ENCODE peak calls at places on chromosomes 7 and 10, in five cellular contexts. One of them, this sample, is unnamed.

GRCh38 chr7:157428554-157428945 is 91.7 kb downstream of the DNAJB6 start:
- DNase-seq in bronchial epithelial cell: no peak
- DNase-seq in HFF-Myc: no peak
- DNase-seq in lower leg skin: no peak
- DNase-seq in GM13977: no peak
- DNase-seq in this sample: no peak

GRCh38 chr7:55524558-55525310 is 47.6 kb downstream of the VOPP1 start:
- DNase-seq in HFF-Myc: no peak
- DNase-seq in GM13977: no peak
- DNase-seq in bronchial epithelial cell: no peak
- DNase-seq in lower leg skin: no peak
- DNase-seq in this sample: no peak

GRCh38 chr7:15889501-15889900 is 203.0 kb upstream of the MEOX2 start:
- DNase-seq in bronchial epithelial cell: peak
- DNase-seq in HFF-Myc: peak
- DNase-seq in lower leg skin: no peak
- DNase-seq in GM13977: no peak
- DNase-seq in this sample: no peak

GRCh38 chr7:37081436-37081835 is 357.1 kb upstream of the AOAH start:
- DNase-seq in bronchial epithelial cell: peak
- DNase-seq in GM13977: no peak
- DNase-seq in HFF-Myc: no peak
- DNase-seq in lower leg skin: no peak
- DNase-seq in this sample: no peak

GRCh38 chr10:510415-510881 is 179.0 kb downstream of the DIP2C start:
- DNase-seq in lower leg skin: no peak
- DNase-seq in GM13977: no peak
- DNase-seq in HFF-Myc: no peak
- DNase-seq in bronchial epithelial cell: peak
- DNase-seq in this sample: no peak

GRCh38 chr7:80153446-80153845 is 18.8 kb downstream of the GNAI1 start:
- DNase-seq in HFF-Myc: no peak
- DNase-seq in lower leg skin: no peak
- DNase-seq in bronchial epithelial cell: no peak
- DNase-seq in GM13977: no peak
- DNase-seq in this sample: no peak

GRCh38 chr10:44936314-44936975 is 23.2 kb upstream of the RASSF4 start:
- DNase-seq in GM13977: no peak
- DNase-seq in lower leg skin: peak
- DNase-seq in bronchial epithelial cell: no peak
- DNase-seq in HFF-Myc: no peak
- DNase-seq in this sample: no peak

GRCh38 chr7:117212969-117213877 is 109.6 kb downstream of the WNT2 start:
- DNase-seq in lower leg skin: no peak
- DNase-seq in HFF-Myc: peak
- DNase-seq in GM13977: peak
- DNase-seq in bronchial epithelial cell: peak
- DNase-seq in this sample: peak

GRCh38 chr7:144063710-144064109 is 5.9 kb upstream of the OR2A25 start:
- DNase-seq in lower leg skin: no peak
- DNase-seq in bronchial epithelial cell: no peak
- DNase-seq in HFF-Myc: no peak
- DNase-seq in GM13977: no peak
- DNase-seq in this sample: peak

GRCh38 chr7:45687721-45688120 is 113.6 kb downstream of the ADCY1 start:
- DNase-seq in bronchial epithelial cell: peak
- DNase-seq in lower leg skin: peak
- DNase-seq in GM13977: no peak
- DNase-seq in HFF-Myc: no peak
- DNase-seq in this sample: no peak

GRCh38 chr10:35600193-35600592 is 4.9 kb upstream of the GJD4 start:
- DNase-seq in bronchial epithelial cell: no peak
- DNase-seq in lower leg skin: no peak
- DNase-seq in GM13977: no peak
- DNase-seq in HFF-Myc: no peak
- DNase-seq in this sample: no peak

GRCh38 chr10:125700355-125700911 is 17.5 kb upstream of the TEX36 start:
- DNase-seq in lower leg skin: no peak
- DNase-seq in HFF-Myc: no peak
- DNase-seq in bronchial epithelial cell: peak
- DNase-seq in GM13977: no peak
- DNase-seq in this sample: no peak

GRCh38 chr7:140327261-140327661 is 71.1 kb downstream of the SLC37A3 start:
- DNase-seq in HFF-Myc: no peak
- DNase-seq in bronchial epithelial cell: no peak
- DNase-seq in GM13977: no peak
- DNase-seq in lower leg skin: no peak
- DNase-seq in this sample: no peak

GRCh38 chr7:21193895-21194294 is 234.0 kb upstream of the SP4 start:
- DNase-seq in bronchial epithelial cell: no peak
- DNase-seq in HFF-Myc: no peak
- DNase-seq in lower leg skin: no peak
- DNase-seq in GM13977: no peak
- DNase-seq in this sample: no peak

GRCh38 chr7:129843982-129844840 is 108.5 kb downstream of the UBE2H start:
- DNase-seq in bronchial epithelial cell: no peak
- DNase-seq in lower leg skin: no peak
- DNase-seq in HFF-Myc: no peak
- DNase-seq in GM13977: no peak
- DNase-seq in this sample: no peak

GRCh38 chr10:124657806-124658205 is 86.4 kb downstream of the FAM53B start:
- DNase-seq in HFF-Myc: no peak
- DNase-seq in GM13977: no peak
- DNase-seq in lower leg skin: no peak
- DNase-seq in bronchial epithelial cell: no peak
- DNase-seq in this sample: no peak

GRCh38 chr10:69438531-69439349 is 12.5 kb upstream of the TSPAN15 start:
- DNase-seq in lower leg skin: peak
- DNase-seq in GM13977: no peak
- DNase-seq in HFF-Myc: no peak
- DNase-seq in bronchial epithelial cell: peak
- DNase-seq in this sample: no peak

GRCh38 chr10:126538439-126539140 is 131.9 kb downstream of the C10orf90 start:
- DNase-seq in lower leg skin: no peak
- DNase-seq in HFF-Myc: no peak
- DNase-seq in bronchial epithelial cell: peak
- DNase-seq in GM13977: no peak
- DNase-seq in this sample: no peak

GRCh38 chr10:108203905-108204527 is 1039.5 kb upstream of the SORCS1 start:
- DNase-seq in HFF-Myc: no peak
- DNase-seq in bronchial epithelial cell: no peak
- DNase-seq in lower leg skin: no peak
- DNase-seq in GM13977: no peak
- DNase-seq in this sample: no peak

GRCh38 chr7:83162402-83163256 is at the start of gene PCLO:
- DNase-seq in GM13977: peak
- DNase-seq in bronchial epithelial cell: peak
- DNase-seq in lower leg skin: peak
- DNase-seq in HFF-Myc: no peak
- DNase-seq in this sample: peak

GRCh38 chr10:100509241-100509640 is 10.4 kb downstream of the SEC31B start:
- DNase-seq in HFF-Myc: no peak
- DNase-seq in bronchial epithelial cell: no peak
- DNase-seq in lower leg skin: no peak
- DNase-seq in GM13977: no peak
- DNase-seq in this sample: no peak

GRCh38 chr10:91409069-91409868 is 875 bp upstream of the HECTD2 start:
- DNase-seq in lower leg skin: peak
- DNase-seq in HFF-Myc: no peak
- DNase-seq in GM13977: peak
- DNase-seq in bronchial epithelial cell: peak
- DNase-seq in this sample: peak

GRCh38 chr7:114921636-114922150 is at the start of gene MDFIC:
- DNase-seq in lower leg skin: no peak
- DNase-seq in bronchial epithelial cell: no peak
- DNase-seq in HFF-Myc: no peak
- DNase-seq in GM13977: no peak
- DNase-seq in this sample: no peak

GRCh38 chr7:3691478-3692151 is 390.6 kb downstream of the SDK1 start:
- DNase-seq in GM13977: no peak
- DNase-seq in lower leg skin: no peak
- DNase-seq in bronchial epithelial cell: no peak
- DNase-seq in HFF-Myc: no peak
- DNase-seq in this sample: no peak

GRCh38 chr7:65216469-65216868 is 157.2 kb upstream of the ZNF92 start:
- DNase-seq in HFF-Myc: peak
- DNase-seq in lower leg skin: no peak
- DNase-seq in bronchial epithelial cell: peak
- DNase-seq in GM13977: peak
- DNase-seq in this sample: peak

GRCh38 chr7:50595538-50596102 is 30.4 kb upstream of the DDC start:
- DNase-seq in lower leg skin: no peak
- DNase-seq in bronchial epithelial cell: peak
- DNase-seq in GM13977: no peak
- DNase-seq in HFF-Myc: peak
- DNase-seq in this sample: no peak

GRCh38 chr10:38146579-38147333 is 52.6 kb downstream of the ZNF37A start:
- DNase-seq in bronchial epithelial cell: no peak
- DNase-seq in HFF-Myc: no peak
- DNase-seq in GM13977: no peak
- DNase-seq in lower leg skin: no peak
- DNase-seq in this sample: no peak

GRCh38 chr10:33476757-33477273 is 142.3 kb upstream of the NRP1 start:
- DNase-seq in HFF-Myc: no peak
- DNase-seq in GM13977: no peak
- DNase-seq in bronchial epithelial cell: no peak
- DNase-seq in lower leg skin: no peak
- DNase-seq in this sample: no peak

GRCh38 chr7:46156835-46157234 is 235.8 kb upstream of the IGFBP3 start:
- DNase-seq in lower leg skin: no peak
- DNase-seq in GM13977: no peak
- DNase-seq in bronchial epithelial cell: no peak
- DNase-seq in HFF-Myc: no peak
- DNase-seq in this sample: no peak

GRCh38 chr10:123781324-123781900 is 110.2 kb downstream of the CPXM2 start:
- DNase-seq in bronchial epithelial cell: no peak
- DNase-seq in HFF-Myc: no peak
- DNase-seq in GM13977: no peak
- DNase-seq in lower leg skin: peak
- DNase-seq in this sample: no peak

GRCh38 chr10:44253769-44254462 is 131.0 kb downstream of the CXCL12 start:
- DNase-seq in lower leg skin: no peak
- DNase-seq in bronchial epithelial cell: peak
- DNase-seq in HFF-Myc: peak
- DNase-seq in GM13977: no peak
- DNase-seq in this sample: no peak

GRCh38 chr7:105285118-105285874 is 103.4 kb downstream of the SRPK2 start:
- DNase-seq in lower leg skin: no peak
- DNase-seq in HFF-Myc: no peak
- DNase-seq in GM13977: no peak
- DNase-seq in bronchial epithelial cell: no peak
- DNase-seq in this sample: no peak

GRCh38 chr10:59177862-59178235 is 1.4 kb downstream of the PHYHIPL start:
- DNase-seq in lower leg skin: no peak
- DNase-seq in GM13977: no peak
- DNase-seq in HFF-Myc: no peak
- DNase-seq in bronchial epithelial cell: no peak
- DNase-seq in this sample: no peak

GRCh38 chr10:114654829-114655575 is 3.1 kb downstream of the ABLIM1 start:
- DNase-seq in bronchial epithelial cell: peak
- DNase-seq in GM13977: no peak
- DNase-seq in lower leg skin: no peak
- DNase-seq in HFF-Myc: no peak
- DNase-seq in this sample: no peak

DNA sequence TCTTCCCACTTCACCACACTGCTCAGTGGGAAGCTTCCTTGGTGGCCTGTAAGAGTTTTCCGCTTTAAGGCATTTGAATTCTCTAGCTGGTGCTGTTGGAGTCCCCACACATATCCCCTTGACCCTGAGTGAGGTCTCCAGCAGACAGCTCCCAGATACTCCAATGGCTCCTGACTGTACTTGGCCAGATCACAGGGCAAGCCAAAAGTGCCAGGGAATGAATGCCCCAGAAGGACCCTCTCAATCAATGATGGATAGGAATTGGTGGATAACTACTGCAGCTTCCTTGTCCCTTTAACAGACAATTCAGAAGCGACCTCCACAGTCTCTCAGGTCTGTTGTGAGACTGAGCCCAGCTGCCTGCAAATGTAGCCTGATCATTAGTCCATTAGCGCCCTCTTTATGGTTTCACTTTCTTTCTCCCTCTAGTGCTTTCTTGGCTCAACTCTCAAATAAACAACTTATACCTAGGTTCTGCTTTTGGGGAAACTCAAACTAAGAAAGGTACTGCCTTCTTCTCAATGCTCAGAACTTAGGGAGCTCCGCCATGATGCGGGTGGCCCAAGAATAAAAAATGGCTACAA is 283.0 kb downstream of the TCF7L2 start:
- DNase-seq in GM13977: peak
- DNase-seq in HFF-Myc: no peak
- DNase-seq in lower leg skin: peak
- DNase-seq in bronchial epithelial cell: no peak
- DNase-seq in this sample: peak
- TF ChIP-seq CTCF in GM13977: no peak
- TF ChIP-seq CTCF in HFF-Myc: no peak
- TF ChIP-seq CTCF in lower leg skin: no peak
- TF ChIP-seq CTCF in bronchial epithelial cell: no peak
- TF ChIP-seq CTCF in this sample: no peak

GRCh38 chr7:77247206-77247850 is 47.7 kb upstream of the FGL2 start:
- DNase-seq in lower leg skin: peak
- DNase-seq in HFF-Myc: peak
- DNase-seq in GM13977: peak
- DNase-seq in bronchial epithelial cell: peak
- DNase-seq in this sample: peak
- TF ChIP-seq CTCF in lower leg skin: peak
- TF ChIP-seq CTCF in HFF-Myc: peak
- TF ChIP-seq CTCF in GM13977: peak
- TF ChIP-seq CTCF in bronchial epithelial cell: peak
- TF ChIP-seq CTCF in this sample: peak

GRCh38 chr7:2325028-2325625 is 10.9 kb upstream of the SNX8 start:
- DNase-seq in bronchial epithelial cell: no peak
- DNase-seq in GM13977: no peak
- DNase-seq in HFF-Myc: no peak
- DNase-seq in lower leg skin: no peak
- DNase-seq in this sample: no peak
- TF ChIP-seq CTCF in bronchial epithelial cell: no peak
- TF ChIP-seq CTCF in GM13977: no peak
- TF ChIP-seq CTCF in HFF-Myc: no peak
- TF ChIP-seq CTCF in lower leg skin: no peak
- TF ChIP-seq CTCF in this sample: no peak

GRCh38 chr10:17877121-17877520 is 68.0 kb downstream of the MRC1 start:
- DNase-seq in GM13977: no peak
- DNase-seq in bronchial epithelial cell: no peak
- DNase-seq in lower leg skin: no peak
- DNase-seq in HFF-Myc: no peak
- DNase-seq in this sample: no peak

GRCh38 chr10:17871036-17871435 is 61.9 kb downstream of the MRC1 start:
- DNase-seq in lower leg skin: no peak
- DNase-seq in bronchial epithelial cell: no peak
- DNase-seq in HFF-Myc: no peak
- DNase-seq in GM13977: no peak
- DNase-seq in this sample: no peak

GRCh38 chr10:17873946-17874345 is 64.8 kb downstream of the MRC1 start:
- DNase-seq in bronchial epithelial cell: no peak
- DNase-seq in lower leg skin: no peak
- DNase-seq in HFF-Myc: peak
- DNase-seq in GM13977: no peak
- DNase-seq in this sample: no peak

GRCh38 chr10:17867056-17867455 is 57.9 kb downstream of the MRC1 start:
- DNase-seq in HFF-Myc: no peak
- DNase-seq in lower leg skin: no peak
- DNase-seq in GM13977: no peak
- DNase-seq in bronchial epithelial cell: no peak
- DNase-seq in this sample: no peak

GRCh38 chr10:17872191-17873091 is 63.3 kb downstream of the MRC1 start:
- DNase-seq in bronchial epithelial cell: peak
- DNase-seq in lower leg skin: no peak
- DNase-seq in HFF-Myc: peak
- DNase-seq in GM13977: no peak
- DNase-seq in this sample: no peak
- TF ChIP-seq CTCF in bronchial epithelial cell: peak
- TF ChIP-seq CTCF in lower leg skin: no peak
- TF ChIP-seq CTCF in HFF-Myc: peak
- TF ChIP-seq CTCF in GM13977: peak
- TF ChIP-seq CTCF in this sample: no peak

This sample was measured in GM20000.